ENCODE peak calls at places on chromosomes 5 and 9, in five cellular contexts. X, G, M, Y and Q are unnamed samples.

GRCh38 chr9:108039012-108039411 is 549.4 kb upstream of the KLF4 start:
- ATAC-seq in X (no peak), G (no peak), M (no peak), Y (no peak), Q (no peak)

GRCh38 chr9:101508203-101508602 is 25.4 kb upstream of the RNF20 start:
- ATAC-seq in X (no peak), G (no peak), M (no peak), Y (no peak), Q (no peak)

GRCh38 chr5:180127682-180128670 is 56.4 kb upstream of the RNF130 start:
- ATAC-seq in X (peak; percentile 18), G (no peak), M (no peak), Y (peak; percentile 23), Q (no peak)

GRCh38 chr5:94423411-94423810 is 195.0 kb downstream of the KIAA0825 start:
- ATAC-seq in X (no peak), G (no peak), M (no peak), Y (no peak), Q (no peak)

GRCh38 chr9:123942542-123942941 is 12.6 kb upstream of the DENND1A start:
- ATAC-seq in X (no peak), G (no peak), M (no peak), Y (peak; percentile 47), Q (no peak)

GRCh38 chr5:109080481-109080880 is 329.3 kb downstream of the PJA2 start:
- ATAC-seq in X (no peak), G (no peak), M (no peak), Y (no peak), Q (no peak)

GRCh38 chr5:172749881-172750608 is 20.9 kb downstream of the DUSP1 start:
- ATAC-seq in X (no peak), G (no peak), M (no peak), Y (no peak), Q (peak; percentile 65)

GRCh38 chr9:120910643-120911042 is 16.0 kb downstream of the TRAF1 start:
- ATAC-seq in X (no peak), G (no peak), M (no peak), Y (no peak), Q (no peak)

GRCh38 chr5:1760656-1761452 is 38.8 kb downstream of the MRPL36 start:
- ATAC-seq in X (no peak), G (no peak), M (peak; percentile 16), Y (no peak), Q (no peak)

GRCh38 chr5:119873611-119874010 is 244.3 kb downstream of the FAM170A start:
- ATAC-seq in X (no peak), G (no peak), M (no peak), Y (no peak), Q (no peak)

GRCh38 chr5:147949711-147950573 is 43.6 kb upstream of the C5orf46 start:
- ATAC-seq in X (peak; percentile 78), G (peak; percentile 77), M (no peak), Y (peak; percentile 73), Q (no peak)

GRCh38 chr5:122673343-122673742 is 101.5 kb upstream of the SNX2 start:
- ATAC-seq in X (no peak), G (no peak), M (no peak), Y (no peak), Q (peak; percentile 65)

GRCh38 chr5:43017438-43017820 is 22.7 kb downstream of the ANXA2R start:
- ATAC-seq in X (no peak), G (peak; percentile 48), M (peak; percentile 68), Y (peak; percentile 83), Q (peak; percentile 20)

GRCh38 chr9:32820322-32820721 is 37.0 kb downstream of the TMEM215 start:
- ATAC-seq in X (no peak), G (no peak), M (no peak), Y (no peak), Q (no peak)

GRCh38 chr5:172901012-172901780 is 58.0 kb upstream of the RPL26L1 start:
- ATAC-seq in X (peak; percentile 91), G (no peak), M (no peak), Y (no peak), Q (peak; percentile 34)

GRCh38 chr9:137721899-137722298 is 103.1 kb downstream of the EHMT1 start:
- ATAC-seq in X (no peak), G (no peak), M (no peak), Y (no peak), Q (no peak)

GRCh38 chr9:96478829-96479371 is 28.9 kb downstream of the HABP4 start:
- ATAC-seq in X (no peak), G (peak; percentile 90), M (no peak), Y (no peak), Q (no peak)

GRCh38 chr5:9534881-9535517 is 10.9 kb downstream of the SEMA5A start:
- ATAC-seq in X (no peak), G (no peak), M (no peak), Y (no peak), Q (no peak)

GRCh38 chr9:86557063-86557766 is 203.0 kb upstream of the TUT7 start:
- ATAC-seq in X (no peak), G (no peak), M (no peak), Y (no peak), Q (peak; percentile 88)

GRCh38 chr5:95747041-95747679 is 16.0 kb downstream of the RHOBTB3 start:
- ATAC-seq in X (peak; percentile 11), G (peak; percentile 20), M (no peak), Y (no peak), Q (no peak)

GRCh38 chr9:106888992-106889631 is 26.1 kb downstream of the ZNF462 start:
- ATAC-seq in X (no peak), G (peak; percentile 66), M (no peak), Y (no peak), Q (no peak)

GRCh38 chr9:129383415-129384088 is 205.5 kb upstream of the IER5L start:
- ATAC-seq in X (no peak), G (peak; percentile 96), M (peak; percentile 81), Y (no peak), Q (peak; percentile 90)

GRCh38 chr9:21919377-21920362 is 74.5 kb downstream of the CDKN2A start:
- ATAC-seq in X (no peak), G (peak; percentile 73), M (no peak), Y (no peak), Q (no peak)

GRCh38 chr9:134371731-134372130 is 45.5 kb downstream of the RXRA start:
- ATAC-seq in X (no peak), G (no peak), M (peak; percentile 74), Y (no peak), Q (peak; percentile 21)

GRCh38 chr5:125227333-125228075 is 481.1 kb upstream of the ZNF608 start:
- ATAC-seq in X (no peak), G (peak; percentile 73), M (no peak), Y (peak; percentile 83), Q (no peak)

GRCh38 chr9:33198163-33198562 is 31.0 kb upstream of the B4GALT1 start:
- ATAC-seq in X (no peak), G (no peak), M (no peak), Y (no peak), Q (peak; percentile 81)

GRCh38 chr5:178547753-178548415 is 42.3 kb downstream of the COL23A1 start:
- ATAC-seq in X (no peak), G (no peak), M (no peak), Y (no peak), Q (no peak)

GRCh38 chr5:173919443-173919842 is 31.3 kb downstream of the CPEB4 start:
- ATAC-seq in X (no peak), G (no peak), M (no peak), Y (no peak), Q (no peak)
- H3K4me1 ChIP-seq in X (no peaks in the 10 kb centered on the region), G (peaks cover 25% of the 10 kb centered on the region), M (peaks cover 56% of the 10 kb centered on the region), Y (peaks cover 54% of the 10 kb centered on the region), Q (peaks cover 48% of the 10 kb centered on the region)

DNA sequence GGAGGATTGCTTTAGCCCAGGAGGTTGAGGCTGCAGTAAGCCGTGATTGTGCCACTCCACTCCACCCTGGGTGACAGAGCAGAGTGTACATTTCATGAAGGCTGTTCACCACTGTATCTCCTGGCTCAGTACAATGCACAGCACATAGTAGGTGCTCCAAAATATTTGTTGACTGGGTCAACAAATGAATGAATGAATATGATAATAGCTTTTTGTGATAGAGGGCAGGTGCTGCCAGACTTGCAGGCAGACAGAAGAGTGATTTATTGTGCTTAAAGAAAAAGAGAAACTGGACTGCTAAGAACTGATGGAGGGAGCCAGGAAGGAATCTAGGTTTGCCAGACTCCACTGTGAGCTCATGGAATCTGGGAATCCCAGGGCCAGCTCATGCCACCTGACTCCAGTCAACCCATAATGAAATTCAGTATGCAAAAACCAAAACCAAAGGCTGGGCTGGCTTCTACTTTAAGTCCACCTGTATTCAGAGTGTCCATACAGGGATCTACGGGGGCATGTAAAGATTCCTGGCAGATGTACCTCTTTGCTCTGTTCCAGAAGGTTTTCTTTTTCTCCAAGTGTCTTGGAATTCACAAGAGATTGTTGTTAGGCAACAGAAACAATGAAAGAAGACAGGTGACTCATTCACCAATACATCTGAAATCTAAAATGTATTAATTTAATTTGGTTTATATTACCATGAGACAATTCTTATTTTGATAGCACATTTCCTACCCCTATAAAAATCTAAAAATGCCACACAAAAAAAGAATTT is 15.5 kb upstream of the CTNNA1 start:
- ATAC-seq in X (no peak), G (no peak), M (no peak), Y (no peak), Q (no peak)
- TF ChIP-seq POLR2AphosphoS5 in X (no peak), G (no peak), M (no peak), Y (no peak), Q (no peak)

GRCh38 chr9:28435456-28435855 is 862.2 kb upstream of the C9orf72 start:
- ATAC-seq in X (no peak), G (no peak), M (no peak), Y (no peak), Q (no peak)
- TF ChIP-seq EP300 in X (no peak), G (no peak), M (no peak), Y (no peak), Q (no peak)

GRCh38 chr9:127732444-127732843 is 2.6 kb downstream of the TOR2A start:
- ATAC-seq in X (no peak), G (no peak), M (no peak), Y (no peak), Q (no peak)
- H3K4me1 ChIP-seq in X (peaks cover 37% of the 10 kb centered on the region), G (peaks cover 6% of the 10 kb centered on the region), M (peaks cover 7% of the 10 kb centered on the region), Y (peaks cover 38% of the 10 kb centered on the region), Q (peaks cover 21% of the 10 kb centered on the region)

GRCh38 chr9:3936520-3937235 is 363.2 kb downstream of the GLIS3 start:
- ATAC-seq in X (no peak), G (no peak), M (peak; percentile 90), Y (no peak), Q (no peak)
- TF ChIP-seq POLR2AphosphoS5 in X (no peak), G (no peak), M (no peak), Y (no peak), Q (no peak)